ENCODE peak calls at places on chromosomes 5 and 9, in eight cellular contexts. S, T, X, O, U, B, Y and K are unnamed samples.

GRCh38 chr5:81852277-81853004 is 101.5 kb upstream of the SSBP2 start:
- DNase-seq in B (peak; percentile 34), U (peak; percentile 61), X (peak; percentile 61), Y (peak; percentile 87), T (no peak), S (peak; percentile 22), O (no peak), K (peak; percentile 87)

GRCh38 chr9:104082147-104082546 is 12.0 kb upstream of the SMC2 start:
- DNase-seq in T (no peak), B (no peak), U (no peak), O (no peak), X (no peak), Y (no peak), S (no peak), K (no peak)

GRCh38 chr9:104276709-104277245 is 182.7 kb downstream of the SMC2 start:
- DNase-seq in X (peak; percentile 61), U (peak; percentile 10), O (no peak), Y (peak; percentile 43), T (no peak), S (no peak), B (peak; percentile 3), K (no peak)

GRCh38 chr5:61272688-61273087 is 59.4 kb upstream of the ZSWIM6 start:
- DNase-seq in S (no peak), O (no peak), U (no peak), T (no peak), Y (no peak), B (no peak), X (no peak), K (no peak)

GRCh38 chr5:139765409-139766217 is 30.0 kb upstream of the PSD2 start:
- DNase-seq in O (no peak), B (peak; percentile 76), X (peak; percentile 80), T (peak; percentile 90), U (peak; percentile 18), S (peak; percentile 61), Y (peak; percentile 74), K (peak; percentile 94)

GRCh38 chr5:14400611-14401010 is 181.0 kb upstream of the OTULINL start:
- DNase-seq in U (no peak), O (no peak), B (no peak), Y (peak; percentile 77), X (no peak), T (no peak), S (no peak), K (no peak)

GRCh38 chr5:178116406-178116885 is 3.1 kb downstream of the N4BP3 start:
- DNase-seq in U (no peak), X (no peak), B (no peak), O (no peak), Y (no peak), T (peak; percentile 31), S (no peak), K (no peak)

GRCh38 chr5:152271420-152271819 is 133.7 kb downstream of the NMUR2 start:
- DNase-seq in S (no peak), B (no peak), Y (peak; percentile 16), X (peak; percentile 17), O (no peak), T (no peak), U (no peak), K (peak; percentile 77)

GRCh38 chr5:116084231-116084630 is 594 bp upstream of the COMMD10 start:
- DNase-seq in B (peak; percentile 41), O (no peak), Y (peak; percentile 47), S (no peak), T (no peak), U (peak; percentile 14), X (peak; percentile 49), K (no peak)

GRCh38 chr5:174514983-174515394 is 209.4 kb upstream of the MSX2 start:
- DNase-seq in U (no peak), B (no peak), X (no peak), S (no peak), Y (no peak), T (no peak), O (no peak), K (no peak)

GRCh38 chr5:16596541-16596940 is 20.3 kb downstream of the RETREG1 start:
- DNase-seq in X (no peak), O (no peak), T (no peak), U (peak; percentile 85), B (no peak), Y (peak; percentile 62), S (no peak), K (no peak)

GRCh38 chr5:160493806-160494317 is 72.2 kb downstream of the PTTG1 start:
- DNase-seq in O (no peak), U (no peak), T (no peak), S (no peak), X (no peak), Y (no peak), B (no peak), K (no peak)

GRCh38 chr5:56023296-56023695 is 28.5 kb upstream of the IL6ST start:
- DNase-seq in O (no peak), B (no peak), U (no peak), X (no peak), Y (no peak), T (no peak), S (no peak), K (no peak)

GRCh38 chr5:65307088-65307487 is 174.6 kb downstream of the ADAMTS6 start:
- DNase-seq in Y (peak; percentile 41), S (no peak), B (no peak), O (no peak), U (peak; percentile 7), T (no peak), X (no peak), K (no peak)

GRCh38 chr9:93086445-93087224 is 9.4 kb upstream of the CARD19 start:
- DNase-seq in T (no peak), X (no peak), S (no peak), Y (no peak), O (no peak), B (no peak), U (no peak), K (peak; percentile 16)

GRCh38 chr9:135305546-135306180 is 173.9 kb upstream of the PPP1R26 start:
- DNase-seq in S (no peak), B (no peak), T (no peak), U (no peak), O (no peak), Y (no peak), X (no peak), K (no peak)

GRCh38 chr9:35828716-35829083 is at the start of gene FAM221B:
- DNase-seq in T (peak; percentile 62), U (no peak), Y (no peak), S (peak; percentile 35), X (no peak), O (no peak), B (no peak), K (peak; percentile 84)

GRCh38 chr5:94793816-94794198 is 175.3 kb downstream of the SLF1 start:
- DNase-seq in X (peak; percentile 19), T (no peak), U (peak; percentile 74), O (no peak), Y (peak; percentile 42), B (peak; percentile 9), S (no peak), K (no peak)

GRCh38 chr9:107295995-107296394 is 12.9 kb downstream of the RAD23B start:
- DNase-seq in O (no peak), U (no peak), Y (no peak), S (no peak), T (no peak), B (no peak), X (no peak), K (no peak)

GRCh38 chr9:107294756-107295155 is 11.7 kb downstream of the RAD23B start:
- DNase-seq in O (no peak), T (no peak), S (no peak), Y (no peak), B (no peak), X (no peak), U (no peak), K (no peak)

GRCh38 chr9:107293555-107294085 is 10.5 kb downstream of the RAD23B start:
- DNase-seq in X (no peak), S (no peak), Y (no peak), B (no peak), U (no peak), T (no peak), O (no peak), K (no peak)

DNA sequence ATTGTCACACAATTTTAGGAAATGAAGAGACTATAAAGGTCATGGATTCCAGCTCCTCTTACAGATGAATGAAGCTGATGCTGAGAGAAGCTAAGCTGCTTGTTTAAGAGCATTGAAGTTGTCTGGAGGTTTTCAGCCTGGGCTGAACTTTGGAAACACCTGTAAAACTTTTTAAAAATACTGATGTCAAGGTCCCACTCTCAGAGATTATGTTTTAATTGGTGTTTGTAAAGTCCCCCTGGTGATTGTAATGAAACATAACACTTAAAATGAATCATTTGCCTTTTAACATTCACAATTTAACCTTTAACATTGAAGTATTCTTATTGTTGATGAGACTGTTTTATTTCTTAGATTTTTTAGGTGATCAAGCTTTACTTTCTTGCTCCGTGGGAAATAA is 16.4 kb downstream of the RAD23B start:
- DNase-seq in T (no peak), O (no peak), U (no peak), X (no peak), S (no peak), Y (no peak), B (no peak), K (no peak)
- TF ChIP-seq CTCF in T (peak; percentile 49), O (peak; percentile 7), U (peak; percentile 12), X (peak; percentile 17), S (no peak), Y (peak; percentile 32), B (peak; percentile 23), K (peak; percentile 36)

GRCh38 chr5:135238622-135239460 is 160.2 kb downstream of the MACROH2A1 start:
- DNase-seq in S (no peak), X (no peak), Y (no peak), O (peak; percentile 60), T (no peak), B (no peak), U (no peak), K (peak; percentile 52)
- TF ChIP-seq CTCF in S (no peak), X (no peak), Y (no peak), O (no peak), T (no peak), B (no peak), U (no peak), K (no peak)

GRCh38 chr5:39091940-39092580 is 17.9 kb upstream of the RICTOR start:
- DNase-seq in X (no peak), B (no peak), S (no peak), T (no peak), O (no peak), Y (no peak), U (no peak), K (no peak)

GRCh38 chr5:39092581-39093350 is 18.6 kb upstream of the RICTOR start:
- DNase-seq in S (no peak), O (no peak), X (peak; percentile 9), T (no peak), U (peak; percentile 52), Y (peak; percentile 26), B (peak; percentile 96), K (no peak)

DNA sequence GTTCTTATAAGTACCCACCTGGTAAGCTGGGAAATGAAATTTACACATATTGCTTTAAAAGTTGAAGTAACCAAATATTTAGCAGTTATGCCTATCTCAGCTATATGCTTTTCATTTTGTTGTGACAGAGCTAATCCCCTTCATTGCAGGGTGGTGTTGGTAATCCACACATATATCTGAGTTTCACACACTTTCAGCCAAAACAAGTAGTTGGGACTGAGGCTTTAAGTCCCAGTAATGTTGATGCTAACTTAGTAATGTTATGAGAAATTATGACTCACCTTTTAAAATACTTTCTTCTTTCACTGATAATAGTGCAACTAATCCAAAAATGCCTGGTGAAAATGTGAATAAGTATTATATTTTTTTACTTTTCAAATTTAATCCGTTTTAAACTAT is 19.2 kb upstream of the RICTOR start:
- DNase-seq in T (no peak), U (peak; percentile 49), B (peak; percentile 85), X (peak; percentile 9), O (no peak), S (no peak), Y (peak; percentile 49), K (no peak)
- TF ChIP-seq CTCF in T (no peak), U (no peak), B (no peak), X (no peak), O (no peak), S (no peak), Y (no peak), K (no peak)

GRCh38 chr9:97487107-97487506 is 14.4 kb upstream of the TMOD1 start:
- DNase-seq in T (no peak), U (peak; percentile 10), S (no peak), X (no peak), O (no peak), B (no peak), Y (peak; percentile 50), K (no peak)
- TF ChIP-seq CTCF in T (peak; percentile 54), U (peak; percentile 44), S (no peak), X (peak; percentile 30), O (no peak), B (peak; percentile 37), Y (peak; percentile 65), K (peak; percentile 63)